ENCODE peak calls at places on chromosome 1, in seven cellular contexts. N is heart left ventricle, I is ovary, M is uterus, B is breast epithelium, O is suprapubic skin, K is K562. F is an unnamed sample.

GRCh38 chr1:40064797-40065492 is 24.4 kb downstream of the CAP1 start:
- DNase-seq in M (no peak), K (no peak), B (no peak), N (no peak), I (no peak), O (no peak), F (no peak)

GRCh38 chr1:111219466-111220286 is 7.8 kb upstream of the CHI3L2 start:
- DNase-seq in M (no peak), K (no peak), N (no peak), O (no peak), I (no peak), B (no peak), F (no peak)

GRCh38 chr1:164637461-164638375 is 78.7 kb downstream of the PBX1 start:
- DNase-seq in B (peak; percentile 56), N (peak; percentile 63), O (no peak), M (peak; percentile 57), I (no peak), K (no peak), F (no peak)

GRCh38 chr1:226671268-226671667 is 67.8 kb downstream of the ITPKB start:
- DNase-seq in I (no peak), K (no peak), N (no peak), B (no peak), O (no peak), M (no peak), F (no peak)

GRCh38 chr1:243623831-243624230 is 226.2 kb downstream of the AKT3 start:
- DNase-seq in N (no peak), K (no peak), I (no peak), O (no peak), M (no peak), B (no peak), F (no peak)

GRCh38 chr1:182957902-182958395 is 5.0 kb upstream of the SHCBP1L start:
- DNase-seq in N (no peak), K (no peak), M (no peak), B (no peak), I (no peak), O (no peak), F (no peak)

GRCh38 chr1:234214129-234214910 is 158.9 kb upstream of the COA6 start:
- DNase-seq in O (no peak), I (no peak), M (no peak), B (peak; percentile 59), N (peak; percentile 75), K (no peak), F (no peak)

GRCh38 chr1:112718691-112719418 is 3.7 kb upstream of the PPM1J start:
- DNase-seq in I (peak; percentile 78), M (peak; percentile 68), K (peak; percentile 72), N (peak; percentile 92), B (peak; percentile 66), O (no peak), F (no peak)

GRCh38 chr1:87760100-87760499 is 431.4 kb downstream of the LMO4 start:
- DNase-seq in N (no peak), I (no peak), M (no peak), K (no peak), B (no peak), O (no peak), F (no peak)

GRCh38 chr1:6924891-6925290 is 139.6 kb downstream of the CAMTA1 start:
- DNase-seq in I (no peak), B (no peak), O (no peak), N (no peak), M (no peak), K (no peak), F (peak; percentile 49)

GRCh38 chr1:59077739-59078503 is 219.0 kb upstream of the FGGY start:
- DNase-seq in M (no peak), K (no peak), B (no peak), N (no peak), O (no peak), I (no peak), F (no peak)

GRCh38 chr1:191641420-191642215 is 516.6 kb upstream of the RGS18 start:
- DNase-seq in N (no peak), B (no peak), K (no peak), M (no peak), O (no peak), I (no peak), F (no peak)

GRCh38 chr1:151841141-151841540 is 1.5 kb upstream of the C2CD4D start:
- DNase-seq in B (no peak), K (no peak), M (no peak), I (no peak), O (no peak), N (no peak), F (no peak)

GRCh38 chr1:8137406-8138244 is 111.5 kb upstream of the ERRFI1 start:
- DNase-seq in N (no peak), M (peak; percentile 56), I (peak; percentile 53), K (no peak), B (peak; percentile 43), O (no peak), F (peak; percentile 60)

GRCh38 chr1:163241716-163242115 is 39.0 kb upstream of the RGS5 start:
- DNase-seq in B (no peak), O (no peak), K (no peak), I (no peak), M (no peak), N (no peak), F (no peak)

GRCh38 chr1:54459714-54460113 is 53.5 kb upstream of the SSBP3 start:
- DNase-seq in M (no peak), I (no peak), K (peak; percentile 68), B (no peak), O (no peak), N (no peak), F (no peak)

GRCh38 chr1:56506951-56507437 is 72.4 kb downstream of the PLPP3 start:
- DNase-seq in M (no peak), B (no peak), I (no peak), O (no peak), K (no peak), N (no peak), F (no peak)

GRCh38 chr1:156592910-156593732 is 1.5 kb downstream of the NAXE start:
- DNase-seq in O (no peak), M (no peak), B (no peak), N (no peak), K (no peak), I (no peak), F (no peak)

GRCh38 chr1:46180082-46180616 is 3.9 kb upstream of the P3R3URF start:
- DNase-seq in M (no peak), B (no peak), O (no peak), I (no peak), K (peak; percentile 78), N (peak; percentile 67), F (no peak)

GRCh38 chr1:201713093-201713810 is 115.7 kb upstream of the IPO9 start:
- DNase-seq in I (peak; percentile 97), K (no peak), N (peak; percentile 94), M (peak; percentile 99), B (peak; percentile 87), O (peak; percentile 98), F (peak; percentile 96)

DNA sequence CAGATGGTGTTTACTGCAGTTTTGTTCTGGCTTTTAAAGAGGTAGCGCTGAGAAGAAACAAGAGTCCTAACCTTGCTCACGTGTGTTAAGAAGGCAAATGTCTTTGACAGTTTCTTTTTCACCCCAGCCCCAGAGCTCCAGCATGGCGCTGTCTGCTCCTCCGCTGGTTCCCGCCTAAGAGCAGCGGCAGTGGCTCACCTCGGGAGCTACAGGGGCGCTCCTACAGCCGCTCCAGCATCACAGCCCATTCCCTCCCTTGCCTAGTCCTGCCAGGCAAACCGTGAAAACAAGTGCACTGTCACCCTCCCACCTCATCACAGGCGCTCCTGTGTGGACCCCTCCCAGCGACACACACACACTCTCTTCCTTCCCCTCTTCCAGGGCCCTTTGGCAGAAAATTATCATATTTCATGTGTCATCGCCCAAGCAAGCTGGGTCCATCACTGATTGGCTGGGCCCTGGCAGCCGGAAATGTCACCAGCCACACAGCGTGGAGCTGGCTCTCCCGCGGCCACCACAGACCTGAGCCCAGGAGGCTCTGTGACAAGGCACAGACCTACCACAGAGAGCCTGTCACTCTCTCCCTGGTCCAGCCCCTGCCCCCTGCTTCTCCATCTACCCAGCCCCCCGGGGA is 1.2 kb upstream of the HIVEP3 start:
- DNase-seq in B (peak; percentile 48), K (peak; percentile 40), O (no peak), I (no peak), M (no peak), N (peak; percentile 85), F (no peak)
- TF ChIP-seq POLR2A in B (no peak), K (no peak), O (no peak), I (no peak), M (no peak), N (peak; percentile 19), F (no peak)

GRCh38 chr1:161127649-161128048 is 4.8 kb downstream of the DEDD start:
- DNase-seq in I (no peak), N (no peak), M (no peak), K (no peak), B (no peak), O (no peak), F (no peak)
- TF ChIP-seq POLR2A in I (no peak), N (no peak), M (no peak), K (no peak), B (no peak), O (no peak), F (no peak)

GRCh38 chr1:110032327-110032726 is 2.1 kb upstream of the STRIP1 start:
- DNase-seq in O (no peak), B (no peak), N (no peak), K (no peak), I (no peak), M (no peak), F (no peak)

GRCh38 chr1:110033421-110033820 is 1.0 kb upstream of the STRIP1 start:
- DNase-seq in I (no peak), M (no peak), N (no peak), K (no peak), B (no peak), O (no peak), F (peak; percentile 40)

GRCh38 chr1:110035236-110035752 is 870 bp downstream of the STRIP1 start:
- DNase-seq in I (no peak), K (no peak), M (no peak), O (no peak), N (no peak), B (no peak), F (no peak)

GRCh38 chr1:110034451-110035235 is at the start of gene STRIP1:
- DNase-seq in M (peak; percentile 95), N (peak; percentile 95), B (peak; percentile 92), K (peak; percentile 94), I (peak; percentile 94), O (peak; percentile 95), F (peak; percentile 98)

DNA sequence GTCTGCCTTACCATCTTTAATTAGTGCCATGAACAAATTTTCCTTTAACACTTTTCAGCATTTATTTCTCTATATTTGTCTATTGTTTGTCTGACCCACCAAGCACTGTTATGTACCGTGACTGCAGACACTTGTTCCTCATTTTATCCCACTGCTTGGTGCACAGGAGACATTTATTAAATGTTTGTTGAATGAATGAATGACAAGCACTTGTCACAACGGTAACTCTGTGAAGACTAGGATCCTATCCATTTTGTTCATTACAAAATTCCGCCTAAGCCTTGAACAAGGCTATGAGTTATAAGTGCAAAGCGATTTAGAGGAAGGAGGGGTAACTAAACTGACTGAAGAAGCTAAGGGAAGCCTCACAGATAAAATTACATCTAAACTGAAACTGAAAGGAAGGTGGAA is 379 bp upstream of the STRIP1 start:
- DNase-seq in N (no peak), O (no peak), B (no peak), K (no peak), M (no peak), I (no peak), F (no peak)
- TF ChIP-seq POLR2A in N (no peak), O (no peak), B (no peak), K (no peak), M (no peak), I (no peak), F (no peak)

DNA sequence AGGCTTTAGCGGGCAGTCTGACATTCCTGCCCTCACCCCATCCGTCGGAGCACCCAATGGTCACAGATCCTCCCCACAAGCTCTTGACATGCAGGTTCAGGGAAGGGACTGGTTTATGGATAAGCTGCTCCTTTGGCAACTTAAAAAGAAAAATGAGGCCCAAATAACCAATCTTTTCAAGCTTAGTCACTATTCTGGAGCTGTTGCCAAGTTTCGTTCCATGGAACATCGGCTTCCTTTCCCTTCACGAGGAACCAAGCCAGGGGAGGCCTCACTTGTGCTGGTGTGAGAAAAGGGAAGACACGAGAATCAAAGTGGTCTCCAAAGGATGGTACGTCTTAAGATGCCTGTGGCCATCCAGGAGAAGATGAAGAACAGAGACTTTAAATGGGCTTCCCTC is 46.1 kb upstream of the LPAR3 start:
- DNase-seq in O (no peak), I (no peak), B (no peak), N (no peak), M (no peak), K (no peak), F (no peak)
- TF ChIP-seq POLR2A in O (no peak), I (no peak), B (no peak), N (no peak), M (no peak), K (no peak), F (no peak)

F was measured in lower leg skin.